ENCODE peak calls at places on chromosomes 7 and 10, in eight cellular contexts. One of them, this sample, is unnamed.

GRCh38 chr10:59175538-59176240 is 754 bp upstream of the PHYHIPL start:
- DNase-seq in DND-41: no peak
- DNase-seq in CD8-positive, alpha-beta T cell: no peak
- DNase-seq in OCI-LY7: no peak
- DNase-seq in transverse colon: no peak
- DNase-seq in AG10803: no peak
- DNase-seq in spleen: no peak
- DNase-seq in A549: peak; percentile 8
- DNase-seq in this sample: no peak

GRCh38 chr7:128268233-128268632 is 27.2 kb downstream of the LEP start:
- DNase-seq in DND-41: no peak
- DNase-seq in CD8-positive, alpha-beta T cell: no peak
- DNase-seq in OCI-LY7: no peak
- DNase-seq in transverse colon: no peak
- DNase-seq in AG10803: no peak
- DNase-seq in spleen: no peak
- DNase-seq in A549: no peak
- DNase-seq in this sample: no peak

GRCh38 chr10:69864321-69864720 is 62.6 kb downstream of the COL13A1 start:
- DNase-seq in DND-41: no peak
- DNase-seq in CD8-positive, alpha-beta T cell: no peak
- DNase-seq in OCI-LY7: no peak
- DNase-seq in transverse colon: no peak
- DNase-seq in AG10803: peak; percentile 88
- DNase-seq in spleen: no peak
- DNase-seq in A549: peak; percentile 62
- DNase-seq in this sample: no peak

GRCh38 chr10:66928000-66928770 is 2.3 kb downstream of the LRRTM3 start:
- DNase-seq in DND-41: no peak
- DNase-seq in CD8-positive, alpha-beta T cell: no peak
- DNase-seq in OCI-LY7: no peak
- DNase-seq in transverse colon: no peak
- DNase-seq in AG10803: peak; percentile 1
- DNase-seq in spleen: no peak
- DNase-seq in A549: no peak
- DNase-seq in this sample: no peak

GRCh38 chr10:130300608-130301025 is 164.4 kb downstream of the GLRX3 start:
- DNase-seq in DND-41: no peak
- DNase-seq in CD8-positive, alpha-beta T cell: peak; percentile 18
- DNase-seq in OCI-LY7: no peak
- DNase-seq in transverse colon: no peak
- DNase-seq in AG10803: peak; percentile 48
- DNase-seq in spleen: peak; percentile 91
- DNase-seq in A549: no peak
- DNase-seq in this sample: no peak

GRCh38 chr10:60522617-60523016 is 132.9 kb upstream of the ANK3 start:
- DNase-seq in DND-41: no peak
- DNase-seq in CD8-positive, alpha-beta T cell: no peak
- DNase-seq in OCI-LY7: no peak
- DNase-seq in transverse colon: no peak
- DNase-seq in AG10803: no peak
- DNase-seq in spleen: no peak
- DNase-seq in A549: no peak
- DNase-seq in this sample: no peak

GRCh38 chr10:16646474-16647059 is 124.9 kb upstream of the C1QL3 start:
- DNase-seq in DND-41: no peak
- DNase-seq in CD8-positive, alpha-beta T cell: no peak
- DNase-seq in OCI-LY7: no peak
- DNase-seq in transverse colon: no peak
- DNase-seq in AG10803: peak; percentile 26
- DNase-seq in spleen: no peak
- DNase-seq in A549: no peak
- DNase-seq in this sample: peak; percentile 16

GRCh38 chr7:102129636-102130370 is 156.9 kb upstream of the SH2B2 start:
- DNase-seq in DND-41: no peak
- DNase-seq in CD8-positive, alpha-beta T cell: no peak
- DNase-seq in OCI-LY7: no peak
- DNase-seq in transverse colon: no peak
- DNase-seq in AG10803: no peak
- DNase-seq in spleen: peak; percentile 30
- DNase-seq in A549: no peak
- DNase-seq in this sample: no peak

GRCh38 chr10:33327750-33328149 is 6.7 kb downstream of the NRP1 start:
- DNase-seq in DND-41: no peak
- DNase-seq in CD8-positive, alpha-beta T cell: no peak
- DNase-seq in OCI-LY7: no peak
- DNase-seq in transverse colon: no peak
- DNase-seq in AG10803: no peak
- DNase-seq in spleen: no peak
- DNase-seq in A549: no peak
- DNase-seq in this sample: no peak

GRCh38 chr10:79268100-79268670 is 79.1 kb upstream of the PPIF start:
- DNase-seq in DND-41: no peak
- DNase-seq in CD8-positive, alpha-beta T cell: no peak
- DNase-seq in OCI-LY7: no peak
- DNase-seq in transverse colon: no peak
- DNase-seq in AG10803: peak; percentile 53
- DNase-seq in spleen: no peak
- DNase-seq in A549: no peak
- DNase-seq in this sample: no peak

GRCh38 chr7:95011156-95011928 is 103.9 kb downstream of the PPP1R9A start:
- DNase-seq in DND-41: no peak
- DNase-seq in CD8-positive, alpha-beta T cell: no peak
- DNase-seq in OCI-LY7: no peak
- DNase-seq in transverse colon: no peak
- DNase-seq in AG10803: peak; percentile 75
- DNase-seq in spleen: no peak
- DNase-seq in A549: peak; percentile 40
- DNase-seq in this sample: no peak
- H3K4me3 ChIP-seq in DND-41: no peak overlapping the region
- H3K4me3 ChIP-seq in CD8-positive, alpha-beta T cell: no peak overlapping the region
- H3K4me3 ChIP-seq in OCI-LY7: no peak overlapping the region
- H3K4me3 ChIP-seq in transverse colon: no peak overlapping the region
- H3K4me3 ChIP-seq in AG10803: no peak overlapping the region
- H3K4me3 ChIP-seq in spleen: no peak overlapping the region
- H3K4me3 ChIP-seq in A549: no peak overlapping the region
- H3K4me3 ChIP-seq in this sample: no peak overlapping the region

GRCh38 chr7:32936686-32937085 is 20.6 kb upstream of the FKBP9 start:
- DNase-seq in DND-41: no peak
- DNase-seq in CD8-positive, alpha-beta T cell: no peak
- DNase-seq in OCI-LY7: no peak
- DNase-seq in transverse colon: no peak
- DNase-seq in AG10803: peak; percentile 17
- DNase-seq in spleen: no peak
- DNase-seq in A549: no peak
- DNase-seq in this sample: no peak
- H3K4me3 ChIP-seq in DND-41: no peak overlapping the region
- H3K4me3 ChIP-seq in CD8-positive, alpha-beta T cell: no peak overlapping the region
- H3K4me3 ChIP-seq in OCI-LY7: no peak overlapping the region
- H3K4me3 ChIP-seq in transverse colon: no peak overlapping the region
- H3K4me3 ChIP-seq in AG10803: no peak overlapping the region
- H3K4me3 ChIP-seq in spleen: no peak overlapping the region
- H3K4me3 ChIP-seq in A549: no peak overlapping the region
- H3K4me3 ChIP-seq in this sample: no peak overlapping the region

DNA sequence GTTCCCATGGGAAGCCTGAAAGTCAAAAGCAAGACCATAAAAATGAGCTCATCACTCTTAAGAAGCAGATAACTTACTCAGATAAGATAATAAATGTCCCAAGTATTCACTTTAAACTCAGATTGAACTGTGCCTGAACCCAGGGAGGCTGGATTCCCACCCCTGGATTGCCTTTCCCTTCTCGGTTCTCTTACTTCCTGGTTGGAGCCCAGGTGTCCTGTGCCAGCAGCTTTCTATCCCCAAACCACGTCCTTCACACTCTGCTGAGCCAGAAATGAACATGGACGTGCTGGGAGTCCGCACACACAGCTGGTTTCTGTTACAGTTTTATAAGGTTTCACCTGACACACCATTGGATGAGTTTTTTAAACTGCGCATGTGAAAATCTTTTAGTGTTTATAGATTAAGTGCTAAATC is 636.2 kb upstream of the IGFBP3 start:
- DNase-seq in DND-41: no peak
- DNase-seq in CD8-positive, alpha-beta T cell: no peak
- DNase-seq in OCI-LY7: no peak
- DNase-seq in transverse colon: peak; percentile 60
- DNase-seq in AG10803: no peak
- DNase-seq in spleen: no peak
- DNase-seq in A549: peak; percentile 68
- DNase-seq in this sample: no peak
- H3K4me3 ChIP-seq in DND-41: no peak overlapping the region
- H3K4me3 ChIP-seq in CD8-positive, alpha-beta T cell: no peak overlapping the region
- H3K4me3 ChIP-seq in OCI-LY7: no peak overlapping the region
- H3K4me3 ChIP-seq in transverse colon: no peak overlapping the region
- H3K4me3 ChIP-seq in AG10803: no peak overlapping the region
- H3K4me3 ChIP-seq in spleen: no peak overlapping the region
- H3K4me3 ChIP-seq in A549: no peak overlapping the region
- H3K4me3 ChIP-seq in this sample: no peak overlapping the region

GRCh38 chr7:341841-342638 is 52.1 kb downstream of the FOXL3 start:
- DNase-seq in DND-41: no peak
- DNase-seq in CD8-positive, alpha-beta T cell: no peak
- DNase-seq in OCI-LY7: no peak
- DNase-seq in transverse colon: peak; percentile 69
- DNase-seq in AG10803: no peak
- DNase-seq in spleen: no peak
- DNase-seq in A549: no peak
- DNase-seq in this sample: no peak
- H3K4me3 ChIP-seq in DND-41: no peak overlapping the region
- H3K4me3 ChIP-seq in CD8-positive, alpha-beta T cell: no peak overlapping the region
- H3K4me3 ChIP-seq in OCI-LY7: no peak overlapping the region
- H3K4me3 ChIP-seq in transverse colon: no peak overlapping the region
- H3K4me3 ChIP-seq in AG10803: no peak overlapping the region
- H3K4me3 ChIP-seq in spleen: no peak overlapping the region
- H3K4me3 ChIP-seq in A549: no peak overlapping the region
- H3K4me3 ChIP-seq in this sample: no peak overlapping the region

GRCh38 chr10:396107-396506 is 260.9 kb downstream of the ZMYND11 start:
- DNase-seq in DND-41: no peak
- DNase-seq in CD8-positive, alpha-beta T cell: no peak
- DNase-seq in OCI-LY7: no peak
- DNase-seq in transverse colon: no peak
- DNase-seq in AG10803: no peak
- DNase-seq in spleen: no peak
- DNase-seq in A549: no peak
- DNase-seq in this sample: no peak

GRCh38 chr10:396535-397220 is 261.4 kb downstream of the ZMYND11 start:
- DNase-seq in DND-41: no peak
- DNase-seq in CD8-positive, alpha-beta T cell: no peak
- DNase-seq in OCI-LY7: peak; percentile 26
- DNase-seq in transverse colon: no peak
- DNase-seq in AG10803: no peak
- DNase-seq in spleen: no peak
- DNase-seq in A549: no peak
- DNase-seq in this sample: no peak

GRCh38 chr10:398954-399353 is 263.7 kb downstream of the ZMYND11 start:
- DNase-seq in DND-41: no peak
- DNase-seq in CD8-positive, alpha-beta T cell: no peak
- DNase-seq in OCI-LY7: no peak
- DNase-seq in transverse colon: no peak
- DNase-seq in AG10803: no peak
- DNase-seq in spleen: no peak
- DNase-seq in A549: no peak
- DNase-seq in this sample: no peak

GRCh38 chr10:395665-396064 is 260.4 kb downstream of the ZMYND11 start:
- DNase-seq in DND-41: no peak
- DNase-seq in CD8-positive, alpha-beta T cell: no peak
- DNase-seq in OCI-LY7: no peak
- DNase-seq in transverse colon: no peak
- DNase-seq in AG10803: no peak
- DNase-seq in spleen: no peak
- DNase-seq in A549: no peak
- DNase-seq in this sample: no peak

DNA sequence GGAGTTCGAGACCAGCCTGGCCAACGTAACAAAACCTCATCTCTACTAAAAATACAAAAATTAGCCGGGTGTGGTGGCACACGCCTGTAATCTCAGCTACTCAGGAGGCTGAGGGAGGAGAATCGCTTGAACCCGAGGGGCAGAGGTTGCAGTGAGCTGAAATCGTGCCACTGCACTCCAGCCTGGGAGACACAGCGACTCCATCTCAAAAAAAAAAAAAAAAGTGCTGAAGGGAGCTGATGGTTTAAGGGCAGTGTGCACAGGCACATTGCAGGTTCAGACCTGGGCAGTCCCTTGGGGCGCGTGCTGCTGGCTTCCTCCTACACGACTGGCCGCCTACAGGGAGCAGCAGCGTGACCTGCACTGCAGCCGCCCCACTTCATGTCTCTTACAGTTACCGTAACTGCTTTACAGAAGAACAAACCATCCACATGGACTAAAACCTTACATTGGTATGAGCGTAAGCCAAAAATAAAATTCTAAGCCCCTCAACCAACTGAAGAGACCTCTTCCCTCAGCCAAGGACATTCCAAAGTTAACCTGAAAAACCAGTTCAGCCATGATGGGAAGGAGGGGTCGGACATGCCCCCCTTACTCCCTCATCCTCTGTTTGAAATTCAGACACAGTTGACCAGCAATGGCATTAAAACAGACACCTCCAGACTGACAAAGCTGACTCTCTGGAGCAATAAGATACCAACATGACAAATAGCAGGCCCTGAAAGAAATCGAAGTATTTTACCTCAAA is 262.2 kb downstream of the ZMYND11 start:
- DNase-seq in DND-41: no peak
- DNase-seq in CD8-positive, alpha-beta T cell: no peak
- DNase-seq in OCI-LY7: no peak
- DNase-seq in transverse colon: no peak
- DNase-seq in AG10803: no peak
- DNase-seq in spleen: no peak
- DNase-seq in A549: no peak
- DNase-seq in this sample: no peak
- H3K4me3 ChIP-seq in DND-41: no peak overlapping the region
- H3K4me3 ChIP-seq in CD8-positive, alpha-beta T cell: no peak overlapping the region
- H3K4me3 ChIP-seq in OCI-LY7: no peak overlapping the region
- H3K4me3 ChIP-seq in transverse colon: no peak overlapping the region
- H3K4me3 ChIP-seq in AG10803: no peak overlapping the region
- H3K4me3 ChIP-seq in spleen: no peak overlapping the region
- H3K4me3 ChIP-seq in A549: no peak overlapping the region
- H3K4me3 ChIP-seq in this sample: no peak overlapping the region

GRCh38 chr7:159000859-159001435 is 143.7 kb downstream of the VIPR2 start:
- DNase-seq in DND-41: no peak
- DNase-seq in CD8-positive, alpha-beta T cell: no peak
- DNase-seq in OCI-LY7: no peak
- DNase-seq in transverse colon: no peak
- DNase-seq in AG10803: no peak
- DNase-seq in spleen: no peak
- DNase-seq in A549: no peak
- DNase-seq in this sample: no peak
- H3K4me3 ChIP-seq in DND-41: no peak overlapping the region
- H3K4me3 ChIP-seq in CD8-positive, alpha-beta T cell: no peak overlapping the region
- H3K4me3 ChIP-seq in OCI-LY7: no peak overlapping the region
- H3K4me3 ChIP-seq in transverse colon: no peak overlapping the region
- H3K4me3 ChIP-seq in AG10803: no peak overlapping the region
- H3K4me3 ChIP-seq in spleen: no peak overlapping the region
- H3K4me3 ChIP-seq in A549: no peak overlapping the region
- H3K4me3 ChIP-seq in this sample: no peak overlapping the region